ENCODE peak calls at places on chromosome 13, in six cellular contexts. N is prostate gland, I is body of pancreas, P is sigmoid colon, E is fibroblast of lung, Y is right atrium auricular region. R is an unnamed sample. For H3K27me3, the result is how much of the 10 kb centered on the place peaks cover.

GRCh38 chr13:98785405-98785804 is 32.9 kb upstream of the SLC15A1 start:
- DNase-seq in N (no peak), I (no peak), P (no peak), E (no peak), Y (no peak), R (no peak)

GRCh38 chr13:107234315-107234714 is 666.4 kb upstream of the ARGLU1 start:
- DNase-seq in N (no peak), I (no peak), P (no peak), E (no peak), Y (no peak), R (no peak)

GRCh38 chr13:113105032-113105993 is at the start of gene F7:
- DNase-seq in N (no peak), I (no peak), P (no peak), E (no peak), Y (no peak), R (no peak)

GRCh38 chr13:21359855-21360254 is 99.2 kb downstream of the ZDHHC20 start:
- DNase-seq in N (no peak), I (no peak), P (no peak), E (no peak), Y (no peak), R (no peak)

GRCh38 chr13:58542530-58542929 is 911.0 kb downstream of the PCDH17 start:
- DNase-seq in N (no peak), I (no peak), P (no peak), E (no peak), Y (no peak), R (no peak)

GRCh38 chr13:113002206-113002821 is 33.3 kb downstream of the MCF2L start:
- DNase-seq in N (no peak), I (peak), P (no peak), E (no peak), Y (no peak), R (no peak)

GRCh38 chr13:112931028-112931934 is 37.7 kb upstream of the MCF2L start:
- DNase-seq in N (peak), I (no peak), P (peak), E (peak), Y (no peak), R (no peak)

GRCh38 chr13:90867336-90867683 is 480.2 kb upstream of the MIR17HG start:
- DNase-seq in N (peak), I (peak), P (no peak), E (peak), Y (peak), R (peak)

GRCh38 chr13:74210693-74211393 is 76.6 kb upstream of the KLF12 start:
- DNase-seq in N (no peak), I (peak), P (no peak), E (peak), Y (peak), R (no peak)

GRCh38 chr13:75482070-75482819 is at the start of gene TBC1D4:
- DNase-seq in N (peak), I (peak), P (peak), E (peak), Y (peak), R (peak)

GRCh38 chr13:68944272-68944671 is 1163.4 kb upstream of the ATXN8OS start:
- DNase-seq in N (no peak), I (no peak), P (no peak), E (no peak), Y (no peak), R (no peak)

GRCh38 chr13:29605860-29606526 is 10.5 kb upstream of the SLC7A1 start:
- DNase-seq in N (no peak), I (no peak), P (no peak), E (no peak), Y (no peak), R (peak)

GRCh38 chr13:113832204-113832603 is 31.7 kb downstream of the GAS6 start:
- DNase-seq in N (no peak), I (no peak), P (no peak), E (no peak), Y (no peak), R (no peak)

GRCh38 chr13:48072304-48072703 is 22.6 kb downstream of the MED4 start:
- DNase-seq in N (no peak), I (no peak), P (no peak), E (no peak), Y (no peak), R (no peak)

GRCh38 chr13:48072787-48073186 is 22.1 kb downstream of the MED4 start:
- DNase-seq in N (no peak), I (no peak), P (no peak), E (no peak), Y (no peak), R (no peak)

GRCh38 chr13:48081739-48082138 is 13.2 kb downstream of the MED4 start:
- DNase-seq in N (no peak), I (no peak), P (no peak), E (no peak), Y (no peak), R (no peak)

GRCh38 chr13:48074006-48074405 is 20.9 kb downstream of the MED4 start:
- DNase-seq in N (no peak), I (no peak), P (no peak), E (no peak), Y (no peak), R (no peak)

DNA sequence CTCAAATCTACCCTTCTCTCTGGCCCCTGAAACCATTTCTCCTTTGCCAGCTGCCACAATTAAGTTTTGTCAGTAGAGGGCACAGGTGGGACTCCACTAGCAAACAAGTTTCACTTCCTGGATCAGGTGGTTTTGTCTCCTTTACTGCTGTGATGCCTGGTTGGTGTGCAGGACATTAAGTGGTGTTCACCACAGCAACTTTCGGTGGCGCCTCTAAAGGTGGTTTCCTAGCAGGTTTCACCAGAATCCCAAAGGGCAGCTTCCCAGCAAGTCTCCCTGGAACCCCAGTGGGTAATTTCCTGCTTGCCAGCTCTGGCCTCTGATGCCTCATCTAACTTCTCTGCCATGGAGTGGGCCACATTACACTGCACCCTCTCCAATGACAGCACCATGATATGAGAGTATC is 16.6 kb downstream of the MED4 start:
- DNase-seq in N (no peak), I (no peak), P (no peak), E (no peak), Y (no peak), R (no peak)
- TF ChIP-seq CTCF in N (no peak), I (no peak), P (no peak), E (no peak), Y (no peak), R (peak)

DNA sequence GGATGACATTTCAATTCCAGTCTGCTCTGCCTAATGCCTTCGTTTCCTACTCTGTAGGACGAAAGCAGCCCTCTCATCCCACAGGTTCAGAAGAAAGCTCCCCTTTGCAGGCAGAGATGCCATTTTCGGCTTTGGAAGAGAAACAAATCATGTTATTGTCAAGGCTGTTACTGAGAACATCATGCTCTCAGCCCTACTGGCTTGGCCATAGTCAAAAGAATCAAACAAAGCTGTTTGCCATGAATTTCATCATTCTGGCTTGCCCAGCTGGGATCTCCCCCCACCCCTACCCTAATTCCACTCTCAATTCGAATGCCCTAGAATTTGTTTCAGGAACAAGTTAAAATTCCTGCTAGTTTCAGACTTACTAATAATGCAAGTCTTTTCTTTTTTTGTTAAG is 162.3 kb upstream of the SERP2 start:
- DNase-seq in N (no peak), I (no peak), P (no peak), E (peak), Y (no peak), R (no peak)
- H3K27me3 ChIP-seq in N (under half), I (under half), P (under half), E (under half), Y (under half), R (under half)

GRCh38 chr13:95356916-95357315 is 55.7 kb upstream of the ABCC4 start:
- DNase-seq in N (peak), I (no peak), P (peak), E (no peak), Y (no peak), R (no peak)

GRCh38 chr13:95352486-95352885 is 51.2 kb upstream of the ABCC4 start:
- DNase-seq in N (no peak), I (no peak), P (no peak), E (no peak), Y (no peak), R (no peak)

GRCh38 chr13:95355491-95355890 is 54.2 kb upstream of the ABCC4 start:
- DNase-seq in N (no peak), I (no peak), P (peak), E (peak), Y (no peak), R (no peak)

GRCh38 chr13:95354156-95354555 is 52.9 kb upstream of the ABCC4 start:
- DNase-seq in N (no peak), I (no peak), P (peak), E (no peak), Y (no peak), R (no peak)

GRCh38 chr13:95354680-95355487 is 53.6 kb upstream of the ABCC4 start:
- DNase-seq in N (peak), I (peak), P (peak), E (no peak), Y (no peak), R (no peak)
- TF ChIP-seq CTCF in N (no peak), I (no peak), P (no peak), E (no peak), Y (no peak), R (no peak)

DNA sequence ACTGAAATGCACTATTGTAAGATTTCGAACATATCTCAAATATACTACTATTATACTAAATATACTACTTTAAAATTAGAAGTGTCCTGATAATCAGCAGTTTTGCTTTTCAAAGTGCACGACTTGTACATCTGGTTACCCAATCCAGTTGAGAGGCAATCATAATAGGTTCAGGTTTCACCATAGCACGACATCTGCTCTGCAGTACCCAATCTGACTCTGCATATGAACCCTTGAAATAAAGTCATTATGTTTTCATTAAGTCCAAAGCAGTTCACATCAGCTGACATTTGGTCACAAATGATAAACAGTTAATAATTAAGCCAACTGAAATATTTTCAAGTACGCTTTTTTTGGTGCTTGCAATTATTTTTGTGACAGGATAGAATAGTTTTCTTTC is 90.6 kb downstream of the PCDH9 start:
- DNase-seq in N (no peak), I (no peak), P (no peak), E (peak), Y (no peak), R (no peak)
- H3K27me3 ChIP-seq in N (under half), I (under half), P (under half), E (under half), Y (under half), R (under half)

GRCh38 chr13:91946498-91947070 is 548.2 kb downstream of the GPC5 start:
- DNase-seq in N (no peak), I (no peak), P (no peak), E (peak), Y (no peak), R (no peak)
- TF ChIP-seq CTCF in N (no peak), I (peak), P (peak), E (peak), Y (no peak), R (peak)

R was measured in left ventricle myocardium inferior.